ENCODE peak calls at places on chromosome 7, in seven cellular contexts. D is endodermal cell; F is CD8-positive, alpha-beta memory T cell; W is HS-5; E is WTC11; V is stimulated activated CD4-positive, alpha-beta T cell treated with anti-CD3 and anti-CD28 coated beads, TNF-alpha, amount 100 ng/mL, for 4 hours; O is IMR-90. S is an unnamed sample.

GRCh38 chr7:92705831-92706230 is 115.6 kb upstream of the FAM133B start:
- DNase-seq in D (no peak), F (no peak), W (no peak), E (no peak), V (no peak), O (no peak), S (no peak)

GRCh38 chr7:16007911-16008310 is 321.4 kb upstream of the MEOX2 start:
- DNase-seq in D (no peak), F (no peak), W (no peak), E (no peak), V (no peak), O (no peak), S (no peak)

GRCh38 chr7:45131891-45132290 is 20.4 kb upstream of the TBRG4 start:
- DNase-seq in D (no peak), F (no peak), W (no peak), E (no peak), V (no peak), O (no peak), S (no peak)

GRCh38 chr7:129781128-129781855 is 169.8 kb downstream of the NRF1 start:
- DNase-seq in D (peak), F (no peak), W (no peak), E (no peak), V (no peak), O (no peak), S (no peak)

GRCh38 chr7:2198206-2198605 is 34.5 kb downstream of the MAD1L1 start:
- DNase-seq in D (peak), F (no peak), W (no peak), E (no peak), V (no peak), O (no peak), S (no peak)

GRCh38 chr7:114155106-114155765 is 236.4 kb upstream of the PPP1R3A start:
- DNase-seq in D (no peak), F (no peak), W (no peak), E (no peak), V (no peak), O (no peak), S (no peak)

GRCh38 chr7:28173531-28173930 is 7.1 kb downstream of the JAZF1 start:
- DNase-seq in D (peak), F (no peak), W (no peak), E (no peak), V (no peak), O (no peak), S (no peak)

GRCh38 chr7:103905997-103906396 is 83.5 kb downstream of the RELN start:
- DNase-seq in D (no peak), F (no peak), W (no peak), E (no peak), V (no peak), O (no peak), S (no peak)

GRCh38 chr7:38322461-38322860 is 49.0 kb upstream of the TARP start:
- DNase-seq in D (no peak), F (no peak), W (no peak), E (no peak), V (no peak), O (no peak), S (no peak)

GRCh38 chr7:65902306-65902705 is 29.4 kb downstream of the VKORC1L1 start:
- DNase-seq in D (no peak), F (no peak), W (no peak), E (no peak), V (no peak), O (no peak), S (no peak)

GRCh38 chr7:11807000-11807399 is 25.0 kb downstream of the THSD7A start:
- DNase-seq in D (no peak), F (no peak), W (no peak), E (no peak), V (no peak), O (no peak), S (no peak)

GRCh38 chr7:37007319-37007718 is 283.0 kb upstream of the AOAH start:
- DNase-seq in D (no peak), F (no peak), W (no peak), E (no peak), V (no peak), O (no peak), S (no peak)

GRCh38 chr7:114930829-114931655 is 9.1 kb downstream of the MDFIC start:
- DNase-seq in D (no peak), F (no peak), W (no peak), E (no peak), V (no peak), O (peak), S (no peak)